ENCODE peak calls at places on chromosomes 11 and 22, in seven cellular contexts. X is SK-N-SH, V is H1, Q is HCT116, K is NT2/D1, N is K562, Z is GM12878. L is an unnamed sample.

GRCh38 chr11:45887587-45887986 is 2.1 kb downstream of the MAPK8IP1 start:
- DNase-seq in X (no peak), V (no peak), Q (no peak), K (no peak), N (no peak), Z (no peak), L (no peak)

GRCh38 chr22:17576475-17576874 is 13.2 kb downstream of the SLC25A18 start:
- DNase-seq in X (no peak), V (no peak), Q (no peak), K (no peak), N (peak; percentile 31), Z (no peak), L (no peak)

GRCh38 chr11:69040581-69041260 is 8.0 kb upstream of the TPCN2 start:
- DNase-seq in X (no peak), V (no peak), Q (no peak), K (peak; percentile 73), N (no peak), Z (no peak), L (no peak)

GRCh38 chr11:59011672-59012071 is 72.4 kb downstream of the GLYATL1 start:
- DNase-seq in X (no peak), V (peak; percentile 65), Q (no peak), K (peak; percentile 81), N (no peak), Z (no peak), L (no peak)

GRCh38 chr11:27401760-27402316 is 38.8 kb upstream of the CCDC34 start:
- DNase-seq in X (no peak), V (no peak), Q (no peak), K (no peak), N (no peak), Z (no peak), L (peak; percentile 85)

GRCh38 chr22:48212727-48213126 is 1450.3 kb downstream of the TBC1D22A start:
- DNase-seq in X (no peak), V (no peak), Q (no peak), K (no peak), N (no peak), Z (no peak), L (no peak)

GRCh38 chr11:2418961-2419360 is 18.4 kb downstream of the TSSC4 start:
- DNase-seq in X (no peak), V (no peak), Q (no peak), K (no peak), N (no peak), Z (no peak), L (no peak)

GRCh38 chr11:127106142-127106541 is 105.6 kb upstream of the KIRREL3 start:
- DNase-seq in X (no peak), V (no peak), Q (no peak), K (no peak), N (no peak), Z (no peak), L (no peak)

GRCh38 chr11:79670846-79671245 is 230.0 kb upstream of the TENM4 start:
- DNase-seq in X (no peak), V (no peak), Q (no peak), K (no peak), N (no peak), Z (no peak), L (no peak)

GRCh38 chr11:76667856-76668255 is 2.7 kb downstream of the LRRC32 start:
- DNase-seq in X (no peak), V (no peak), Q (no peak), K (no peak), N (no peak), Z (no peak), L (no peak)

GRCh38 chr11:31910950-31911576 is 99.9 kb upstream of the PAX6 start:
- DNase-seq in X (no peak), V (no peak), Q (no peak), K (no peak), N (no peak), Z (no peak), L (no peak)

GRCh38 chr11:8715501-8715900 is 32.9 kb downstream of the RPL27A start:
- DNase-seq in X (no peak), V (no peak), Q (no peak), K (no peak), N (no peak), Z (no peak), L (no peak)

GRCh38 chr22:32622004-32622761 is 147.6 kb downstream of the FBXO7 start:
- DNase-seq in X (no peak), V (peak; percentile 50), Q (no peak), K (peak; percentile 85), N (no peak), Z (no peak), L (peak; percentile 89)

GRCh38 chr11:126838779-126839178 is 161.8 kb downstream of the KIRREL3 start:
- DNase-seq in X (no peak), V (no peak), Q (no peak), K (no peak), N (no peak), Z (no peak), L (no peak)

GRCh38 chr11:117075186-117075585 is 23.0 kb downstream of the SIK3 start:
- DNase-seq in X (no peak), V (no peak), Q (no peak), K (no peak), N (no peak), Z (no peak), L (no peak)

GRCh38 chr11:77020751-77021150 is 13.4 kb upstream of the B3GNT6 start:
- DNase-seq in X (no peak), V (no peak), Q (peak; percentile 27), K (no peak), N (no peak), Z (no peak), L (no peak)

GRCh38 chr11:104594228-104594958 is 303.9 kb downstream of the CASP12 start:
- DNase-seq in X (no peak), V (no peak), Q (no peak), K (no peak), N (no peak), Z (no peak), L (no peak)

GRCh38 chr22:17808688-17809403 is 34.6 kb upstream of the BID start:
- DNase-seq in X (no peak), V (no peak), Q (no peak), K (no peak), N (no peak), Z (no peak), L (no peak)

GRCh38 chr11:68987211-68987610 is 6.4 kb upstream of the MRGPRD start:
- DNase-seq in X (no peak), V (no peak), Q (no peak), K (no peak), N (no peak), Z (no peak), L (no peak)

GRCh38 chr22:37253164-37253660 is 9.1 kb upstream of the RAC2 start:
- DNase-seq in X (no peak), V (no peak), Q (no peak), K (no peak), N (no peak), Z (no peak), L (no peak)

GRCh38 chr11:47924184-47924671 is 56.1 kb upstream of the PTPRJ start:
- DNase-seq in X (no peak), V (no peak), Q (peak; percentile 41), K (no peak), N (no peak), Z (no peak), L (peak; percentile 45)

GRCh38 chr22:35589071-35589735 is 27.9 kb downstream of the MB start:
- DNase-seq in X (no peak), V (no peak), Q (peak; percentile 57), K (no peak), N (no peak), Z (no peak), L (no peak)

GRCh38 chr11:119828011-119828410 is 99.0 kb upstream of the NECTIN1 start:
- DNase-seq in X (no peak), V (no peak), Q (no peak), K (no peak), N (no peak), Z (no peak), L (no peak)

GRCh38 chr11:73240190-73240781 is 22.2 kb downstream of the P2RY2 start:
- DNase-seq in X (no peak), V (no peak), Q (no peak), K (no peak), N (no peak), Z (no peak), L (no peak)
- TF ChIP-seq YY1 in X (no peak), V (no peak), Q (no peak), K (no peak), N (no peak), Z (no peak), L (no peak)

GRCh38 chr11:33751878-33752277 is 15.7 kb upstream of the CD59 start:
- DNase-seq in X (no peak), V (no peak), Q (no peak), K (no peak), N (no peak), Z (no peak), L (no peak)

GRCh38 chr11:33747969-33748368 is 11.7 kb upstream of the CD59 start:
- DNase-seq in X (no peak), V (no peak), Q (no peak), K (no peak), N (no peak), Z (no peak), L (no peak)

DNA sequence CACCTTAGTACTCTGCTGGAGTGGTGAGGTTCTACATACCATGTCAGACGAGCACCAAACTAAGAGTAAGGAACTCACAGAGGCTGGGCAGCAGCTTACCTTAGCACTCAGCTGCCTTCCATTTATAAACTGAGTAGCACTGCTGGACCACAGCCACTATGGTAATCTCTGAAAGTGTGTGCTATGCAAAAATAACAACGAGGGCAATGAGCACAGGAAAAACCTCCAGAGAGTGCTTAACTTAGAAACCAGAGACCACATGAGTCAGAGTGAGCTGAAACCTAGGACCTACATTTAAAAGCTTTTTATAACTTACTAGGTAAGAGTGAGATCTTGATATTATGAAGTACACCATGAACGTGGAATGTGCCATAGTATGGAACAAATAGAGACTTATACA is 17.1 kb upstream of the CD59 start:
- DNase-seq in X (no peak), V (no peak), Q (no peak), K (no peak), N (no peak), Z (peak; percentile 70), L (no peak)
- TF ChIP-seq YY1 in X (no peak), V (no peak), Q (no peak), K (no peak), N (no peak), Z (no peak), L (no peak)

DNA sequence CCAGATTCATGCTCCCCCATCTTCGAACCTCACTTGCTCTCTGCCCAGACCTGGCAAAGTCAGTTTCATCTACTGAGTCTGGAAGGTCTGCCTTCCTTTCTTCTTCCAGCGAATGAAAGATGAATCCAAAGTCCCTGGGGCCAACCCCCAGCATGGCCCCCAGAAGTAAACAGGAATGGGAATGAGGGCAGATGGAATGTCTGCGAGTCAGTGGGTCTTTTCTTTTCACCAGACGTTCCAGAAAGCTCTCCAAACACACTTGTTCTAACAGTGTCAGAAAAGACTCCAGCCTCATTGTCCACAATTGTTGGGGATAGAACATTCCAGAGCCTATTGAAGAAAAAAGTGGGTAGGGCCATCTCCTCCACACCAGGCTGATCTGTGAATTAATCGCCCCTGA is 28.6 kb downstream of the RIBC2 start:
- DNase-seq in X (no peak), V (no peak), Q (no peak), K (no peak), N (no peak), Z (no peak), L (peak; percentile 39)
- TF ChIP-seq YY1 in X (no peak), V (no peak), Q (no peak), K (no peak), N (no peak), Z (no peak), L (no peak)

DNA sequence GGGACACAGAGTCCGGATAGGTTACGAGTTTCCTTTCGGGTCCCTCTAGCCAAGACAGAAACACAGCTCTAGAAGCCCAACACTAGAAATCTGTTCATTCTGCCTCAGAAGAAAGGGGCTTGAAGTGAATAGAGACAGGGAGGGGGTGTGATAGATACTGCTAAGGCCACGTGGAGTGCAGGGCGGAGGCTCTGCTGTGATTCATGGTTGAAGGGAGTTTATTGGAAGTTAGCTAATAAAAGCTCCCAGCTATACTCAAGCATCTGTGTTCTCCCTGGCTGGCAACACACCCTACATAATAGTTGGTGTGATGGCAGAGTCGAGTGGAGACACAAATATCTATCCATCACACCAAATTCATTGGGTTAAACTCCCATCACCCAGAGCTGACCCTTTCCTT is 337.4 kb downstream of the CADM1 start:
- DNase-seq in X (no peak), V (no peak), Q (no peak), K (no peak), N (no peak), Z (no peak), L (no peak)
- TF ChIP-seq YY1 in X (no peak), V (no peak), Q (no peak), K (no peak), N (no peak), Z (no peak), L (no peak)